ENCODE peak calls at places on chromosomes 7 and 10, in eight cellular contexts. S is fibroblast of lung, B is mesothelial cell of epicardium, D is lower leg skin, A is foreskin fibroblast, T is AG04450, M is vagina, P is epithelial cell of proximal tubule. H is an unnamed sample.
A peak's percentile ranks its signal among the peaks of the same experiment; 100 is the strongest.

GRCh38 chr7:75642810-75643486 is 95.8 kb downstream of the HIP1 start:
- DNase-seq in S (peak; percentile 67), B (no peak), D (no peak), A (peak; percentile 76), T (peak; percentile 10), M (no peak), P (peak; percentile 23), H (peak; percentile 60)

GRCh38 chr10:117530791-117531190 is 11.8 kb upstream of the EMX2 start:
- DNase-seq in S (no peak), B (no peak), D (peak; percentile 85), A (peak; percentile 29), T (no peak), M (no peak), P (no peak), H (no peak)

GRCh38 chr7:23467731-23468720 is 2.3 kb downstream of the IGF2BP3 start:
- DNase-seq in S (peak; percentile 71), B (peak; percentile 50), D (no peak), A (peak; percentile 90), T (no peak), M (no peak), P (no peak), H (peak; percentile 31)

GRCh38 chr7:89028319-89028718 is 232.8 kb upstream of the TEX47 start:
- DNase-seq in S (no peak), B (no peak), D (no peak), A (no peak), T (no peak), M (no peak), P (no peak), H (no peak)

GRCh38 chr10:102815790-102816549 is 21.2 kb downstream of the CYP17A1 start:
- DNase-seq in S (peak; percentile 91), B (no peak), D (no peak), A (peak; percentile 53), T (peak; percentile 81), M (peak; percentile 94), P (no peak), H (peak; percentile 57)

GRCh38 chr7:108072116-108072515 is 58.0 kb downstream of the LAMB4 start:
- DNase-seq in S (no peak), B (no peak), D (no peak), A (no peak), T (no peak), M (no peak), P (no peak), H (no peak)

GRCh38 chr10:91614254-91614624 is 18.6 kb downstream of the PPP1R3C start:
- DNase-seq in S (peak; percentile 98), B (no peak), D (peak; percentile 1), A (peak; percentile 94), T (peak; percentile 78), M (no peak), P (no peak), H (peak; percentile 89)

GRCh38 chr10:3805227-3805790 is 20.3 kb upstream of the KLF6 start:
- DNase-seq in S (peak; percentile 89), B (no peak), D (no peak), A (peak; percentile 81), T (no peak), M (peak; percentile 81), P (peak; percentile 94), H (peak; percentile 94)

GRCh38 chr10:86804805-86805204 is 48.4 kb downstream of the BMPR1A start:
- DNase-seq in S (no peak), B (no peak), D (no peak), A (no peak), T (no peak), M (no peak), P (no peak), H (no peak)

GRCh38 chr7:74480861-74481417 is 27.2 kb downstream of the GTF2IRD1 start:
- DNase-seq in S (peak; percentile 79), B (no peak), D (peak; percentile 94), A (peak; percentile 75), T (peak; percentile 11), M (no peak), P (no peak), H (peak; percentile 70)

GRCh38 chr7:50792342-50793114 is 9.8 kb upstream of the GRB10 start:
- DNase-seq in S (peak; percentile 72), B (peak; percentile 54), D (no peak), A (peak; percentile 77), T (no peak), M (no peak), P (no peak), H (peak; percentile 19)

GRCh38 chr10:29377333-29377961 is 88.6 kb downstream of the LYZL1 start:
- DNase-seq in S (no peak), B (no peak), D (peak; percentile 37), A (peak; percentile 44), T (peak; percentile 7), M (no peak), P (no peak), H (peak; percentile 46)

GRCh38 chr7:118072893-118073674 is 110.9 kb upstream of the LSM8 start:
- DNase-seq in S (no peak), B (no peak), D (no peak), A (no peak), T (no peak), M (no peak), P (no peak), H (no peak)

GRCh38 chr10:123142701-123143161 is 5.2 kb upstream of the HMX2 start:
- DNase-seq in S (no peak), B (no peak), D (no peak), A (no peak), T (no peak), M (no peak), P (no peak), H (no peak)

GRCh38 chr7:11533229-11533820 is 298.7 kb downstream of the THSD7A start:
- DNase-seq in S (no peak), B (no peak), D (no peak), A (peak; percentile 23), T (no peak), M (no peak), P (no peak), H (no peak)

GRCh38 chr10:95478185-95478584 is 83.0 kb downstream of the SORBS1 start:
- DNase-seq in S (no peak), B (no peak), D (peak; percentile 14), A (no peak), T (no peak), M (no peak), P (no peak), H (no peak)

GRCh38 chr7:2812119-2812487 is 32.0 kb downstream of the GNA12 start:
- DNase-seq in S (peak; percentile 75), B (no peak), D (peak; percentile 56), A (peak; percentile 42), T (no peak), M (no peak), P (no peak), H (no peak)

GRCh38 chr10:78336402-78336791 is 302.7 kb downstream of the RPS24 start:
- DNase-seq in S (peak; percentile 97), B (peak; percentile 17), D (peak; percentile 72), A (peak; percentile 96), T (peak; percentile 84), M (no peak), P (no peak), H (peak; percentile 94)

GRCh38 chr10:14658331-14659122 is 116.2 kb downstream of the FAM107B start:
- DNase-seq in S (peak; percentile 92), B (no peak), D (no peak), A (peak; percentile 78), T (peak; percentile 44), M (no peak), P (peak; percentile 99), H (peak; percentile 74)

DNA sequence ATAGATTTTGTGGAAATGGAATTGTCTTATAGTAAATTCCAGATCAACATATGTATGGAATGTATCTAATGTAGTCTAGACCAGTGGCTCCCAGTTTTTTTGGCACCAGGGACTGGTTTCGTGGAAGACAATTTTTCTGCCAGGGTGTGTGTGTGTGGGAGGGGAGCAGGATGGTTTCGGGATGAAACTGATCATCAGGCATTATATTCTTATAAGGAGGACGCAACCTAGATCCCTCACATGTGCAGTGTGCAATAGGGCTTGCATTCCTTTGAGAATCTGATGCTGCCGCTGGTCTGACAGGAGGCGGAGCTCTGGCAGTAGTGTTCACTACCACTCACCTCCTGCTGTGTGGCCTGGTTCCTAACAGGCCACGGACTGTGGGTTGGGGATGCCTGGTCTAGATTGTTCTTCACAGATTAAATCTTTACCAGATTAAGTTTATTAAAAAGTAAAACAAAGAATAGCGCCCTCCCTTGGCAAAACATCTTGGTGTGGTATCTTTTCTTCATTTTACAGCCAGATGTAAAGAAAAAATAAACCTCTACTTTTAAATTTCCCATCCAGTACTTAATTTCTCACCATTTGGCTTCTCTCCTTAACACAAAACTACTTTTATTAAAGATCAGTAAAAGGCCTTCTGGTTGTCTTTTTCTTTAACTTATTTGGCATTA is 48.4 kb downstream of the SEPTIN7 start:
- DNase-seq in S (peak; percentile 70), B (no peak), D (no peak), A (no peak), T (no peak), M (no peak), P (no peak), H (no peak)
- TF ChIP-seq CTCF in S (no peak), B (no peak), D (no peak), A (no peak), T (no peak), M (no peak), P (peak; percentile 19), H (peak; percentile 53)

DNA sequence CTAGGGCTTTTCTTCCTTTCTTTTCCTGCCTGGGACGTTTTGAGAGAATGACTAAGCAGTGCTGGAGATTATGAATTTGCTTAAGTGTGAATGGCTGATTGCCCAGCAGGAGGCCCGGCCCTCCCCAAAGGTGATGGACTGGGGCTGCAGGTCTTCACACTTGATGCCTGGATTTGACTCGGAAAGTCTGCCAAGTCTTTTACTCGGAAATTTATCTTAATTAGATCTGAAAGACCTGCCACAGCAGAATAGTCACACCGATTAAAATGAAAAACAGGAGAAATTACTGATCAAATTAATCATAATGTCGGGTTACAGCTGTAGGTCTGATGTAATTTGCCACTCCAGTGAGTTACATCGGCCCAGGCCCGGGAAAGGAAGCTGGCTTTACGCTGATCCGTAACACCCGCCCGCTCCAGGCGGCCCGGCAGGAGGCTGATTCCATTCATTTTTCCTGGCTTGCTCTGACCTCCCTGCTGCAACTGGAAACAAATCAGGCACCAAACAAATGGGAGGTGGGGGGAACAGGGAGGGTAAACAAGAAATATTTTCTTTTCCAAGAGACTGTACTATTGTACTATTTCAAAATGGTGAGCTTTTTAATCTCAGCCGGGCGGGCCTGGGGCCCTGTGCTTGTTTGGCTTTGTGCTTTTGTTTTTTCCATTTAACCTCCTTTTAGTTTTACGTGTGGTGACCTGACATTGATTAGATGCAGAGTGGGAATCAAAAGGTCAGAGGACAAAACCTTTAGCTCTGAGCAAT is 212.4 kb upstream of the YAE1 start:
- DNase-seq in S (peak; percentile 88), B (peak; percentile 44), D (no peak), A (no peak), T (no peak), M (no peak), P (peak; percentile 59), H (no peak)
- TF ChIP-seq CTCF in S (no peak), B (no peak), D (no peak), A (no peak), T (no peak), M (no peak), P (peak; percentile 42), H (no peak)

GRCh38 chr10:113922787-113923570 is 68.5 kb downstream of the NHLRC2 start:
- DNase-seq in S (no peak), B (no peak), D (no peak), A (no peak), T (no peak), M (no peak), P (no peak), H (no peak)
- TF ChIP-seq CTCF in S (no peak), B (no peak), D (no peak), A (no peak), T (no peak), M (no peak), P (peak; percentile 19), H (no peak)

DNA sequence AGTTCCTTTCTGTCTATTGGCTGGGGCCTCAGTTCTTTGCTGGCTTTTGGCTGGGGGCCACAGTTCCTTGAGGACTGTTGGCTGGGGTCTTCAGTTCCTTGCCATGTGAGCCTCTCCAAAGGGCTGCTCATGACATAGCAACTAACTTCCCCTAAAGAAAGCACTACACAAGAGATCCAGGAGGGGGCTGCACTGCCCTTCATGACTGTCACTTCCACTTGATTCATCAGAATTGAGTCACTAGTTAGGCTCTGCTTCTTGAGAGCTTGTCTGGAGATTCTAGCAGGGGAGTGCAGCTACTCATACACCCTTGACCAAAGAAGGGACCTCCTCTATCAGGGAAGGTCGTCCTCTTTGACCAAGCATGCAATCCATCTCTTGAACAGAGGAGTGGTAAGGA is 38.0 kb upstream of the MKX start:
- DNase-seq in S (peak; percentile 66), B (no peak), D (no peak), A (peak; percentile 18), T (peak; percentile 11), M (no peak), P (peak; percentile 12), H (peak; percentile 78)
- TF ChIP-seq CTCF in S (peak; percentile 54), B (no peak), D (no peak), A (peak; percentile 56), T (peak; percentile 60), M (no peak), P (peak; percentile 70), H (peak; percentile 82)